ENCODE peak calls at places on chromosomes 3 and 15, in five cellular contexts. One of them, this sample, is unnamed.

GRCh38 chr3:31277582-31277981 is 255.1 kb upstream of the STT3B start:
- DNase-seq in endodermal cell: no peak
- DNase-seq in DND-41: no peak
- DNase-seq in CD14-positive monocyte: no peak
- DNase-seq in AG04450: no peak
- DNase-seq in this sample: no peak

GRCh38 chr3:30707825-30708224 is 101.4 kb downstream of the TGFBR2 start:
- DNase-seq in endodermal cell: no peak
- DNase-seq in DND-41: no peak
- DNase-seq in CD14-positive monocyte: no peak
- DNase-seq in AG04450: no peak
- DNase-seq in this sample: no peak

GRCh38 chr15:39393575-39394335 is 187.1 kb upstream of the THBS1 start:
- DNase-seq in endodermal cell: no peak
- DNase-seq in DND-41: no peak
- DNase-seq in CD14-positive monocyte: no peak
- DNase-seq in AG04450: no peak
- DNase-seq in this sample: no peak

GRCh38 chr3:28901029-28901428 is 379.8 kb upstream of the RBMS3 start:
- DNase-seq in endodermal cell: no peak
- DNase-seq in DND-41: no peak
- DNase-seq in CD14-positive monocyte: no peak
- DNase-seq in AG04450: no peak
- DNase-seq in this sample: no peak

GRCh38 chr15:34365073-34365825 is 1.7 kb downstream of the LPCAT4 start:
- DNase-seq in endodermal cell: no peak
- DNase-seq in DND-41: no peak
- DNase-seq in CD14-positive monocyte: no peak
- DNase-seq in AG04450: no peak
- DNase-seq in this sample: no peak

GRCh38 chr15:45328663-45329062 is 49.7 kb downstream of the GATM start:
- DNase-seq in endodermal cell: no peak
- DNase-seq in DND-41: no peak
- DNase-seq in CD14-positive monocyte: no peak
- DNase-seq in AG04450: no peak
- DNase-seq in this sample: no peak

GRCh38 chr15:51030649-51031316 is 63.9 kb downstream of the TNFAIP8L3 start:
- DNase-seq in endodermal cell: no peak
- DNase-seq in DND-41: no peak
- DNase-seq in CD14-positive monocyte: no peak
- DNase-seq in AG04450: peak
- DNase-seq in this sample: no peak

GRCh38 chr3:160667452-160667851 is 9.5 kb upstream of the ARL14 start:
- DNase-seq in endodermal cell: no peak
- DNase-seq in DND-41: no peak
- DNase-seq in CD14-positive monocyte: no peak
- DNase-seq in AG04450: no peak
- DNase-seq in this sample: no peak

GRCh38 chr3:164879201-164879600 is 199.1 kb downstream of the SI start:
- DNase-seq in endodermal cell: peak
- DNase-seq in DND-41: no peak
- DNase-seq in CD14-positive monocyte: no peak
- DNase-seq in AG04450: no peak
- DNase-seq in this sample: no peak

GRCh38 chr15:95897651-95898050 is 432.8 kb upstream of the NR2F2 start:
- DNase-seq in endodermal cell: no peak
- DNase-seq in DND-41: no peak
- DNase-seq in CD14-positive monocyte: no peak
- DNase-seq in AG04450: no peak
- DNase-seq in this sample: no peak

GRCh38 chr3:127738192-127738840 is 65.6 kb downstream of the ABTB1 start:
- DNase-seq in endodermal cell: no peak
- DNase-seq in DND-41: no peak
- DNase-seq in CD14-positive monocyte: no peak
- DNase-seq in AG04450: no peak
- DNase-seq in this sample: no peak

GRCh38 chr15:31365655-31366127 is 39.1 kb downstream of the KLF13 start:
- DNase-seq in endodermal cell: peak
- DNase-seq in DND-41: peak
- DNase-seq in CD14-positive monocyte: peak
- DNase-seq in AG04450: peak
- DNase-seq in this sample: peak

GRCh38 chr3:45180051-45180450 is 33.9 kb upstream of the CDCP1 start:
- DNase-seq in endodermal cell: no peak
- DNase-seq in DND-41: no peak
- DNase-seq in CD14-positive monocyte: no peak
- DNase-seq in AG04450: no peak
- DNase-seq in this sample: no peak

GRCh38 chr15:29091666-29092065 is 178.0 kb downstream of the NSMCE3 start:
- DNase-seq in endodermal cell: no peak
- DNase-seq in DND-41: no peak
- DNase-seq in CD14-positive monocyte: peak
- DNase-seq in AG04450: no peak
- DNase-seq in this sample: no peak

GRCh38 chr3:185594073-185594472 is 8.0 kb downstream of the SENP2 start:
- DNase-seq in endodermal cell: no peak
- DNase-seq in DND-41: no peak
- DNase-seq in CD14-positive monocyte: no peak
- DNase-seq in AG04450: no peak
- DNase-seq in this sample: no peak

GRCh38 chr3:42263354-42264346 is 2.3 kb downstream of the CCK start:
- DNase-seq in endodermal cell: peak
- DNase-seq in DND-41: no peak
- DNase-seq in CD14-positive monocyte: no peak
- DNase-seq in AG04450: no peak
- DNase-seq in this sample: no peak

GRCh38 chr3:180059351-180059750 is 22.6 kb upstream of the PEX5L start:
- DNase-seq in endodermal cell: no peak
- DNase-seq in DND-41: no peak
- DNase-seq in CD14-positive monocyte: no peak
- DNase-seq in AG04450: no peak
- DNase-seq in this sample: no peak

GRCh38 chr3:18556503-18556902 is 131.4 kb upstream of the SATB1 start:
- DNase-seq in endodermal cell: no peak
- DNase-seq in DND-41: peak
- DNase-seq in CD14-positive monocyte: no peak
- DNase-seq in AG04450: no peak
- DNase-seq in this sample: no peak

GRCh38 chr3:48716508-48716981 is 476 bp downstream of the IP6K2 start:
- DNase-seq in endodermal cell: peak
- DNase-seq in DND-41: peak
- DNase-seq in CD14-positive monocyte: no peak
- DNase-seq in AG04450: no peak
- DNase-seq in this sample: peak

GRCh38 chr15:56913670-56914069 is 4.8 kb upstream of the TCF12 start:
- DNase-seq in endodermal cell: no peak
- DNase-seq in DND-41: no peak
- DNase-seq in CD14-positive monocyte: no peak
- DNase-seq in AG04450: no peak
- DNase-seq in this sample: no peak

GRCh38 chr15:88302373-88302772 is 45.8 kb upstream of the NTRK3 start:
- DNase-seq in endodermal cell: no peak
- DNase-seq in DND-41: no peak
- DNase-seq in CD14-positive monocyte: no peak
- DNase-seq in AG04450: no peak
- DNase-seq in this sample: no peak

GRCh38 chr3:170511371-170511770 is 74.5 kb downstream of the SLC7A14 start:
- DNase-seq in endodermal cell: no peak
- DNase-seq in DND-41: no peak
- DNase-seq in CD14-positive monocyte: no peak
- DNase-seq in AG04450: no peak
- DNase-seq in this sample: no peak

GRCh38 chr3:128804017-128804816 is 75.2 kb upstream of the ACAD9 start:
- DNase-seq in endodermal cell: no peak
- DNase-seq in DND-41: peak
- DNase-seq in CD14-positive monocyte: no peak
- DNase-seq in AG04450: no peak
- DNase-seq in this sample: no peak

GRCh38 chr15:76730262-76730661 is 174.9 kb downstream of the SCAPER start:
- DNase-seq in endodermal cell: no peak
- DNase-seq in DND-41: no peak
- DNase-seq in CD14-positive monocyte: no peak
- DNase-seq in AG04450: no peak
- DNase-seq in this sample: no peak

DNA sequence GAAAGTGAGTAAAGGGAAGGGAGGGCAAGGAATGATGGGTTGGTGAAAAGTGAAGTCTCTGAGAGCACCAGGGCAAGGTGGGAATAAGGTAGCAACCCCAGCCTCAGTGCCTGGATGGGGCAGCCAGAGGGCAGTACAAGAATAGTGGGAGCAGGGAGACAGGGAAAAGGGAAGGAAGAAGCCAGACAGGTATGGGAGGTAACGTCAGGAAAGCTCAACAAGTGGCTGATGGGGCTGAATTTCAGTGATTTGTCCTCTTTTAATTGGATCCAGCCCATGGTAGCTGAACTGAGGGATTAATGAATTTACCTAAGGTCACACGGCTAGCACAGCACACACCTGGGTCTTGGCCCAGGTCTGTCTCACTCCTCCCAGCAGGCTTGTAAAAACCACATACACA is 12.6 kb downstream of the RORA start:
- DNase-seq in endodermal cell: peak
- DNase-seq in DND-41: no peak
- DNase-seq in CD14-positive monocyte: no peak
- DNase-seq in AG04450: no peak
- DNase-seq in this sample: no peak
- TF ChIP-seq CTCF in endodermal cell: peak
- TF ChIP-seq CTCF in DND-41: no peak
- TF ChIP-seq CTCF in CD14-positive monocyte: no peak
- TF ChIP-seq CTCF in AG04450: no peak
- TF ChIP-seq CTCF in this sample: no peak

DNA sequence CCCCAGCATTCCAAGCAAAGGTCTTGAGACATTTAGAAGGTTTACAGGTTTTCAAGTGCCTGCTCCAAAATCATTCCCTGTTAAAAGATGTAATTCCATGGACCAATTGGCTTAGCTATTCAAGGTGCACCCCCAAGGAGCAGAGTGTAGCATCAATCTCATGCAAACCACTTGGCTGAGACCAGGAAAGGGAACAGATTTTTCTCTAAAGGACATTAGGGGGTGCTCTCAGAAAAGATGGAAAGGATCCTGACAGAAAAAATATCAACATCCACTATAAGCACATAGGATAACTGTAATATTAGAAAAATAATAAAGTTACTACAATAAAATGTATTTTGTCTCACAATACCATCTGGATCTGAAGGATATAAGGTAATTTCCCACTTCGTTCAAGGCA is 328.0 kb upstream of the CDIN1 start:
- DNase-seq in endodermal cell: no peak
- DNase-seq in DND-41: no peak
- DNase-seq in CD14-positive monocyte: no peak
- DNase-seq in AG04450: no peak
- DNase-seq in this sample: no peak
- TF ChIP-seq CTCF in endodermal cell: peak
- TF ChIP-seq CTCF in DND-41: no peak
- TF ChIP-seq CTCF in CD14-positive monocyte: no peak
- TF ChIP-seq CTCF in AG04450: peak
- TF ChIP-seq CTCF in this sample: no peak

GRCh38 chr3:46662771-46663551 is 30.5 kb downstream of the ALS2CL start:
- DNase-seq in endodermal cell: peak
- DNase-seq in DND-41: peak
- DNase-seq in CD14-positive monocyte: peak
- DNase-seq in AG04450: no peak
- DNase-seq in this sample: no peak

GRCh38 chr3:46661776-46662766 is 31.4 kb downstream of the ALS2CL start:
- DNase-seq in endodermal cell: peak
- DNase-seq in DND-41: peak
- DNase-seq in CD14-positive monocyte: peak
- DNase-seq in AG04450: no peak
- DNase-seq in this sample: peak

GRCh38 chr3:46659285-46659684 is 34.2 kb downstream of the ALS2CL start:
- DNase-seq in endodermal cell: peak
- DNase-seq in DND-41: no peak
- DNase-seq in CD14-positive monocyte: no peak
- DNase-seq in AG04450: no peak
- DNase-seq in this sample: no peak

GRCh38 chr3:46660003-46660402 is 33.5 kb downstream of the ALS2CL start:
- DNase-seq in endodermal cell: peak
- DNase-seq in DND-41: peak
- DNase-seq in CD14-positive monocyte: no peak
- DNase-seq in AG04450: no peak
- DNase-seq in this sample: no peak

DNA sequence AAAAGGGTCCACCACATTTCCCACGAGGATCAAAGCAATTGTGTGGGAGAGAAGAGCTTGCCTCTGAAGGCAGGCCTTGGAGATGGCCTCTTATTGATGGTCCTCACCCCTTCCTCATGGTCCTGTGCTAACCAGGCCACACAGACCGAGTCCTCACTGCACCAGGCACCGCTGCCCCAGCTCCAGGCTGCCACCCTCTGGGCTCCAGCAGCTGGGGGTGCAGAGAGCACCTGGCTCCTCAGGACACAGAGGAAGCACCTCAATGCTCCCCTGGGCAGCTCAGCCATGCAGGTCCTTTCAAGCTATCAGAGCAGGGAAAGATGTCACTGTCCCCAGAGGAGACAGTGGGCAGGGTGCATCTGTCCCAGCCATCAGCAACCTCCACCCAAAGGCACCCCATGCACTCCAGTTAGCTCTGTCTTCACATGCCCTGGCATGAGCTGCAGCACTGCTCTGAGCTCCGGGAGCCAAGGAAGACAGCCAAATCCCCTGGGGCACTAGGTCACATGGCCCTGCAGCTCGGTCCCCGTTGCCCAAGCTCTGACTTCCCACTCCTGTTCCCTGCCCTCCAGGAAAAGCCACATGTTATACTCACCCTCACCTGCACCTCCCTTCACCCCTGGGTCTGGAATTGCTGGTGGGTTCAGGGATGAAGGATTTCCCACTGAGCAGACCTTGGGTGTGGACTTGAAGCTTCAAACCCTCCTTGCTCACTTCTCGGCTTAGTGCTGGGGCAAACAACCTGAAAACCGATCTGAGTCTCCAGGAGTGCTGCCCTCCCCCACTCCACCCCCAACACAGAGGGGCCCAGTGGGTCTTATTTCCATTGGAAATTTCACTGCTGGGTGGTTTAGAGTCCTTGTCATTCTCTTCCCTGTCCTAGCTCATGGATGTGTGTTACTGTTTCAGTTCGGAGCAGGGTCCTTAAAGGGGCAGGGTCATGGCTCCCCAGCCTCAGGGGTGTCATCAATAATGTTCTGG is 32.6 kb downstream of the ALS2CL start:
- DNase-seq in endodermal cell: peak
- DNase-seq in DND-41: no peak
- DNase-seq in CD14-positive monocyte: no peak
- DNase-seq in AG04450: no peak
- DNase-seq in this sample: no peak
- TF ChIP-seq CTCF in endodermal cell: no peak
- TF ChIP-seq CTCF in DND-41: peak
- TF ChIP-seq CTCF in CD14-positive monocyte: no peak
- TF ChIP-seq CTCF in AG04450: no peak
- TF ChIP-seq CTCF in this sample: no peak

GRCh38 chr15:62711691-62712454 is 330.7 kb upstream of the TPM1 start:
- DNase-seq in endodermal cell: no peak
- DNase-seq in DND-41: no peak
- DNase-seq in CD14-positive monocyte: no peak
- DNase-seq in AG04450: no peak
- DNase-seq in this sample: no peak

GRCh38 chr15:62708470-62708869 is 334.1 kb upstream of the TPM1 start:
- DNase-seq in endodermal cell: peak
- DNase-seq in DND-41: no peak
- DNase-seq in CD14-positive monocyte: no peak
- DNase-seq in AG04450: no peak
- DNase-seq in this sample: no peak

GRCh38 chr15:62709261-62709660 is 333.3 kb upstream of the TPM1 start:
- DNase-seq in endodermal cell: peak
- DNase-seq in DND-41: no peak
- DNase-seq in CD14-positive monocyte: no peak
- DNase-seq in AG04450: no peak
- DNase-seq in this sample: no peak

GRCh38 chr15:62706361-62706760 is 336.2 kb upstream of the TPM1 start:
- DNase-seq in endodermal cell: no peak
- DNase-seq in DND-41: no peak
- DNase-seq in CD14-positive monocyte: no peak
- DNase-seq in AG04450: no peak
- DNase-seq in this sample: no peak
- TF ChIP-seq CTCF in endodermal cell: no peak
- TF ChIP-seq CTCF in DND-41: no peak
- TF ChIP-seq CTCF in CD14-positive monocyte: no peak
- TF ChIP-seq CTCF in AG04450: no peak
- TF ChIP-seq CTCF in this sample: no peak